ENCODE peak calls at places on chromosomes 5 and 9, in four cellular contexts. One of them, this sample, is unnamed.

GRCh38 chr5:116612431-116612830 is 37.8 kb upstream of the SEMA6A start:
- DNase-seq in colonic mucosa: no peak
- DNase-seq in HL-60: no peak
- DNase-seq in CD4-positive, alpha-beta T cell: no peak
- DNase-seq in this sample: no peak

GRCh38 chr5:169299146-169299545 is 1.8 kb downstream of the SLIT3 start:
- DNase-seq in CD4-positive, alpha-beta T cell: no peak
- DNase-seq in HL-60: no peak
- DNase-seq in colonic mucosa: no peak
- DNase-seq in this sample: no peak

GRCh38 chr5:180806351-180807011 is 3.9 kb upstream of the MGAT1 start:
- DNase-seq in CD4-positive, alpha-beta T cell: no peak
- DNase-seq in colonic mucosa: no peak
- DNase-seq in HL-60: peak; percentile 58
- DNase-seq in this sample: peak; percentile 80

GRCh38 chr9:96071245-96072124 is 196.0 kb downstream of the ERCC6L2 start:
- DNase-seq in colonic mucosa: no peak
- DNase-seq in HL-60: peak; percentile 45
- DNase-seq in CD4-positive, alpha-beta T cell: no peak
- DNase-seq in this sample: no peak

GRCh38 chr9:108423493-108423892 is 432.3 kb downstream of the ACTL7B start:
- DNase-seq in CD4-positive, alpha-beta T cell: no peak
- DNase-seq in HL-60: no peak
- DNase-seq in colonic mucosa: no peak
- DNase-seq in this sample: no peak

GRCh38 chr5:6716634-6717149 is 3.5 kb downstream of the TENT4A start:
- DNase-seq in colonic mucosa: peak; percentile 14
- DNase-seq in CD4-positive, alpha-beta T cell: no peak
- DNase-seq in HL-60: no peak
- DNase-seq in this sample: no peak

GRCh38 chr5:59840200-59840601 is 53.3 kb downstream of the PDE4D start:
- DNase-seq in CD4-positive, alpha-beta T cell: no peak
- DNase-seq in colonic mucosa: no peak
- DNase-seq in HL-60: no peak
- DNase-seq in this sample: peak; percentile 36

GRCh38 chr5:68382640-68383039 is 167.1 kb downstream of the PIK3R1 start:
- DNase-seq in colonic mucosa: no peak
- DNase-seq in HL-60: no peak
- DNase-seq in CD4-positive, alpha-beta T cell: no peak
- DNase-seq in this sample: no peak

GRCh38 chr5:138385660-138386059 is 33.2 kb downstream of the KDM3B start:
- DNase-seq in HL-60: no peak
- DNase-seq in CD4-positive, alpha-beta T cell: no peak
- DNase-seq in colonic mucosa: no peak
- DNase-seq in this sample: no peak

GRCh38 chr5:81825237-81825636 is 74.3 kb upstream of the SSBP2 start:
- DNase-seq in CD4-positive, alpha-beta T cell: no peak
- DNase-seq in colonic mucosa: no peak
- DNase-seq in HL-60: no peak
- DNase-seq in this sample: peak; percentile 80

GRCh38 chr9:10855847-10856246 is 243.0 kb upstream of the PTPRD start:
- DNase-seq in colonic mucosa: no peak
- DNase-seq in CD4-positive, alpha-beta T cell: no peak
- DNase-seq in HL-60: no peak
- DNase-seq in this sample: no peak

GRCh38 chr5:59161206-59162105 is 578.6 kb downstream of the RAB3C start:
- DNase-seq in HL-60: no peak
- DNase-seq in colonic mucosa: no peak
- DNase-seq in CD4-positive, alpha-beta T cell: no peak
- DNase-seq in this sample: no peak

GRCh38 chr5:33936004-33936380 is 194 bp upstream of the RXFP3 start:
- DNase-seq in HL-60: peak; percentile 26
- DNase-seq in colonic mucosa: peak; percentile 31
- DNase-seq in CD4-positive, alpha-beta T cell: no peak
- DNase-seq in this sample: no peak

GRCh38 chr5:32790411-32790951 is 79.4 kb downstream of the NPR3 start:
- DNase-seq in CD4-positive, alpha-beta T cell: no peak
- DNase-seq in colonic mucosa: no peak
- DNase-seq in HL-60: no peak
- DNase-seq in this sample: no peak

GRCh38 chr5:31854625-31855526 is 215.9 kb downstream of the PDZD2 start:
- DNase-seq in CD4-positive, alpha-beta T cell: no peak
- DNase-seq in HL-60: no peak
- DNase-seq in colonic mucosa: no peak
- DNase-seq in this sample: no peak

GRCh38 chr5:130102995-130103394 is 198.7 kb downstream of the CHSY3 start:
- DNase-seq in colonic mucosa: no peak
- DNase-seq in CD4-positive, alpha-beta T cell: no peak
- DNase-seq in HL-60: no peak
- DNase-seq in this sample: no peak

GRCh38 chr9:37029304-37029775 is 4.7 kb downstream of the PAX5 start:
- DNase-seq in HL-60: no peak
- DNase-seq in colonic mucosa: no peak
- DNase-seq in CD4-positive, alpha-beta T cell: no peak
- DNase-seq in this sample: no peak

GRCh38 chr5:176560364-176560763 is 11.2 kb downstream of the CDHR2 start:
- DNase-seq in colonic mucosa: no peak
- DNase-seq in CD4-positive, alpha-beta T cell: no peak
- DNase-seq in HL-60: no peak
- DNase-seq in this sample: no peak

GRCh38 chr9:35510745-35511428 is 21.0 kb downstream of the RUSC2 start:
- DNase-seq in HL-60: no peak
- DNase-seq in colonic mucosa: peak; percentile 77
- DNase-seq in CD4-positive, alpha-beta T cell: no peak
- DNase-seq in this sample: peak; percentile 90

GRCh38 chr5:176573564-176574296 is 24.6 kb downstream of the CDHR2 start:
- DNase-seq in CD4-positive, alpha-beta T cell: peak; percentile 71
- DNase-seq in colonic mucosa: peak; percentile 75
- DNase-seq in HL-60: peak; percentile 54
- DNase-seq in this sample: no peak

GRCh38 chr5:127647361-127647958 is 1.4 kb upstream of the CTXN3 start:
- DNase-seq in HL-60: no peak
- DNase-seq in CD4-positive, alpha-beta T cell: no peak
- DNase-seq in colonic mucosa: no peak
- DNase-seq in this sample: no peak

GRCh38 chr9:34579097-34579818 is 10.3 kb downstream of the CNTFR start:
- DNase-seq in CD4-positive, alpha-beta T cell: no peak
- DNase-seq in colonic mucosa: no peak
- DNase-seq in HL-60: no peak
- DNase-seq in this sample: no peak

GRCh38 chr9:129322022-129322621 is 144.1 kb upstream of the IER5L start:
- DNase-seq in colonic mucosa: no peak
- DNase-seq in CD4-positive, alpha-beta T cell: no peak
- DNase-seq in HL-60: no peak
- DNase-seq in this sample: no peak

GRCh38 chr5:59683311-59683710 is 210.2 kb downstream of the PDE4D start:
- DNase-seq in colonic mucosa: no peak
- DNase-seq in HL-60: no peak
- DNase-seq in CD4-positive, alpha-beta T cell: no peak
- DNase-seq in this sample: no peak

GRCh38 chr9:135035781-135036760 is 51.4 kb upstream of the OLFM1 start:
- DNase-seq in colonic mucosa: no peak
- DNase-seq in CD4-positive, alpha-beta T cell: no peak
- DNase-seq in HL-60: no peak
- DNase-seq in this sample: no peak

GRCh38 chr9:127809562-127810377 is 7.1 kb downstream of the FPGS start:
- DNase-seq in CD4-positive, alpha-beta T cell: no peak
- DNase-seq in colonic mucosa: peak; percentile 78
- DNase-seq in HL-60: no peak
- DNase-seq in this sample: no peak

GRCh38 chr5:53359906-53360305 is 120.5 kb upstream of the FST start:
- DNase-seq in colonic mucosa: no peak
- DNase-seq in HL-60: no peak
- DNase-seq in CD4-positive, alpha-beta T cell: no peak
- DNase-seq in this sample: no peak

GRCh38 chr5:107456281-107456715 is 214.4 kb downstream of the EFNA5 start:
- DNase-seq in CD4-positive, alpha-beta T cell: no peak
- DNase-seq in HL-60: peak; percentile 35
- DNase-seq in colonic mucosa: no peak
- DNase-seq in this sample: no peak

GRCh38 chr5:34008721-34009120 is 871 bp upstream of the AMACR start:
- DNase-seq in CD4-positive, alpha-beta T cell: no peak
- DNase-seq in colonic mucosa: no peak
- DNase-seq in HL-60: no peak
- DNase-seq in this sample: no peak

GRCh38 chr9:82489579-82489915 is 501.0 kb downstream of the SPATA31D1 start:
- DNase-seq in colonic mucosa: no peak
- DNase-seq in HL-60: no peak
- DNase-seq in CD4-positive, alpha-beta T cell: no peak
- DNase-seq in this sample: no peak

GRCh38 chr5:34687269-34688011 is 31.3 kb downstream of the RAI14 start:
- DNase-seq in colonic mucosa: peak; percentile 34
- DNase-seq in CD4-positive, alpha-beta T cell: no peak
- DNase-seq in HL-60: no peak
- DNase-seq in this sample: peak; percentile 55

GRCh38 chr5:39518516-39518915 is 93.7 kb upstream of the DAB2 start:
- DNase-seq in colonic mucosa: no peak
- DNase-seq in HL-60: no peak
- DNase-seq in CD4-positive, alpha-beta T cell: no peak
- DNase-seq in this sample: no peak

GRCh38 chr9:87039809-87040392 is 92.6 kb upstream of the GAS1 start:
- DNase-seq in colonic mucosa: no peak
- DNase-seq in HL-60: no peak
- DNase-seq in CD4-positive, alpha-beta T cell: no peak
- DNase-seq in this sample: peak; percentile 41

GRCh38 chr9:121568541-121569265 is 69.1 kb upstream of the GGTA1 start:
- DNase-seq in HL-60: no peak
- DNase-seq in colonic mucosa: no peak
- DNase-seq in CD4-positive, alpha-beta T cell: no peak
- DNase-seq in this sample: no peak
- H3K27me3 ChIP-seq in HL-60: no peaks in the 10 kb centered on the region
- H3K27me3 ChIP-seq in colonic mucosa: no peaks in the 10 kb centered on the region
- H3K27me3 ChIP-seq in CD4-positive, alpha-beta T cell: no peaks in the 10 kb centered on the region
- H3K27me3 ChIP-seq in this sample: no peaks in the 10 kb centered on the region

GRCh38 chr5:90514520-90514919 is 14.9 kb downstream of the LYSMD3 start:
- DNase-seq in CD4-positive, alpha-beta T cell: no peak
- DNase-seq in HL-60: no peak
- DNase-seq in colonic mucosa: no peak
- DNase-seq in this sample: no peak
- H3K27me3 ChIP-seq in CD4-positive, alpha-beta T cell: no peaks in the 10 kb centered on the region
- H3K27me3 ChIP-seq in HL-60: no peaks in the 10 kb centered on the region
- H3K27me3 ChIP-seq in colonic mucosa: no peaks in the 10 kb centered on the region
- H3K27me3 ChIP-seq in this sample: no peaks in the 10 kb centered on the region

GRCh38 chr9:124098141-124098905 is 86.8 kb downstream of the LHX2 start:
- DNase-seq in CD4-positive, alpha-beta T cell: no peak
- DNase-seq in colonic mucosa: no peak
- DNase-seq in HL-60: peak; percentile 71
- DNase-seq in this sample: peak; percentile 51

GRCh38 chr9:124101593-124101992 is 90.0 kb downstream of the LHX2 start:
- DNase-seq in colonic mucosa: no peak
- DNase-seq in HL-60: no peak
- DNase-seq in CD4-positive, alpha-beta T cell: no peak
- DNase-seq in this sample: no peak

GRCh38 chr9:124102363-124102762 is 90.8 kb downstream of the LHX2 start:
- DNase-seq in CD4-positive, alpha-beta T cell: no peak
- DNase-seq in colonic mucosa: no peak
- DNase-seq in HL-60: peak; percentile 62
- DNase-seq in this sample: no peak

GRCh38 chr9:124105266-124105665 is 93.7 kb downstream of the LHX2 start:
- DNase-seq in colonic mucosa: no peak
- DNase-seq in CD4-positive, alpha-beta T cell: no peak
- DNase-seq in HL-60: no peak
- DNase-seq in this sample: no peak

DNA sequence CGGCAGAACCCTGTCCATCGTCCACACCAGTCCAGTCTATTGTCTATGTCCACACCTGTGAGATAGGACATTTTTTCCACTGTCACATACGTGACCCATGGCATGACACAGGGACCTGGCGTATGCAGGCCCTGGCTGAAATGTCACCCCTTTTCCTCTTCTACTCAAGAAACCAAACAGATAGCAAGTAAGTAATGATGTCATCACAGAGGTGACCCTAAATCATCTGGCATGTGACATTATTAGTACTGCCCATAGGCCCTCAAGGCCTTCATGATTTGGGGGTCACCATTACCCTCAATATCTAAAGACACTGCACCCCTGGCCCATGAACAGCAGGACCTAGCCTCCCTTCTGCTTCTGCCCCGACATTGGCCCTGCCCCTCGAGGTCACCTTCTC is 88.3 kb downstream of the LHX2 start:
- DNase-seq in HL-60: no peak
- DNase-seq in CD4-positive, alpha-beta T cell: no peak
- DNase-seq in colonic mucosa: no peak
- DNase-seq in this sample: no peak
- H3K27me3 ChIP-seq in HL-60: no peaks in the 10 kb centered on the region
- H3K27me3 ChIP-seq in CD4-positive, alpha-beta T cell: no peaks in the 10 kb centered on the region
- H3K27me3 ChIP-seq in colonic mucosa: no peaks in the 10 kb centered on the region
- H3K27me3 ChIP-seq in this sample: peaks cover 15% of the 10 kb centered on the region

GRCh38 chr9:133401588-133401987 is 16.2 kb downstream of the REXO4 start:
- DNase-seq in colonic mucosa: no peak
- DNase-seq in HL-60: no peak
- DNase-seq in CD4-positive, alpha-beta T cell: no peak
- DNase-seq in this sample: no peak
- H3K27me3 ChIP-seq in colonic mucosa: no peaks in the 10 kb centered on the region
- H3K27me3 ChIP-seq in HL-60: no peaks in the 10 kb centered on the region
- H3K27me3 ChIP-seq in CD4-positive, alpha-beta T cell: no peaks in the 10 kb centered on the region
- H3K27me3 ChIP-seq in this sample: peaks cover 15% of the 10 kb centered on the region

GRCh38 chr5:54902817-54903473 is 82.4 kb downstream of the ESM1 start:
- DNase-seq in colonic mucosa: no peak
- DNase-seq in HL-60: no peak
- DNase-seq in CD4-positive, alpha-beta T cell: no peak
- DNase-seq in this sample: no peak
- H3K27me3 ChIP-seq in colonic mucosa: no peaks in the 10 kb centered on the region
- H3K27me3 ChIP-seq in HL-60: no peaks in the 10 kb centered on the region
- H3K27me3 ChIP-seq in CD4-positive, alpha-beta T cell: peaks cover 8% of the 10 kb centered on the region
- H3K27me3 ChIP-seq in this sample: peaks cover 15% of the 10 kb centered on the region

GRCh38 chr9:75893096-75893495 is 2.6 kb downstream of the PCSK5 start:
- DNase-seq in HL-60: no peak
- DNase-seq in colonic mucosa: no peak
- DNase-seq in CD4-positive, alpha-beta T cell: no peak
- DNase-seq in this sample: no peak
- H3K27me3 ChIP-seq in HL-60: peaks cover 23% of the 10 kb centered on the region
- H3K27me3 ChIP-seq in colonic mucosa: peaks cover 3% of the 10 kb centered on the region
- H3K27me3 ChIP-seq in CD4-positive, alpha-beta T cell: no peaks in the 10 kb centered on the region
- H3K27me3 ChIP-seq in this sample: no peaks in the 10 kb centered on the region

DNA sequence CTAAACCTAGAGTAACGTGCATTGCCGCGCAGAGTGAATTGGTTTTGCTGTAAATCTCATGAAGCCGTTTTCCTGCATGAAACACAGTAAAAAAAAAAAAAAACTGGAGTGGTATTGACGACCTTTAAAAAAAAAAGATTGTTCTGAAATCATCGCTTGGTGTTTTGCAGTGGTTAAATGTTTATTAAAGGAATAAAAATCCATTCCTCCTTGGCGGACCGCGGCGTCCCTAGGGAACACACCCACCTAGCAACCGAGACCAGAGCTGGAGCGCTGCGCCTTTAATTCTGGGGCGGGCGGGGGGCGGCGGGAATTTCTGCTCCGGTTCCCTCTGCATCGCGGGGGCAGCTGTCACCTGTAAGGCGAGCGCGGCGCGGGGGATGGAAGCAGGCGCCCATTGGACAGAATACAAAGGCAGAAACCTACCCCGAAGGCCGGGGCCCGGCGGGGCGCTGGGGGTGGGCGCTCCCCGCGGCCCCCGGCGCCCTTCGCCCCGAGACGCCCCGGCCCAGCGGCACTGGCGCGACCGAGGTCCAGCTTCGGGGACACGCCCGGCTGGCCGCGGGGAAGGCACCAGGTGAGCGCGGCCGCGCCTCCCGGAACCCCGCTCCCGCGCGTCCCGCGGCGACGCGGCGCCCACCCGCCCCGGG is at the start of gene SOWAHA:
- DNase-seq in HL-60: no peak
- DNase-seq in colonic mucosa: peak; percentile 65
- DNase-seq in CD4-positive, alpha-beta T cell: no peak
- DNase-seq in this sample: peak; percentile 19
- H3K27me3 ChIP-seq in HL-60: peaks cover 2% of the 10 kb centered on the region
- H3K27me3 ChIP-seq in colonic mucosa: peaks cover 5% of the 10 kb centered on the region
- H3K27me3 ChIP-seq in CD4-positive, alpha-beta T cell: peaks cover 47% of the 10 kb centered on the region
- H3K27me3 ChIP-seq in this sample: no peaks in the 10 kb centered on the region

This sample was measured in PC-9.